ENCODE peak calls at places on chromosomes 6 and 20, in five cellular contexts. B is astrocyte of the spinal cord, Q is kidney, Z is H7, R is heart left ventricle. C is an unnamed sample.

GRCh38 chr6:159117541-159117940 is 51.7 kb upstream of the FNDC1 start:
- DNase-seq in R (no peak), Q (no peak), Z (no peak), B (no peak), C (no peak)

GRCh38 chr20:13995841-13996240 is 525 bp downstream of the MACROD2 start:
- DNase-seq in B (peak), R (peak), Q (peak), Z (peak), C (no peak)

GRCh38 chr6:72554761-72555221 is 67.1 kb upstream of the KCNQ5 start:
- DNase-seq in Q (no peak), B (peak), R (no peak), Z (no peak), C (no peak)

GRCh38 chr6:16163535-16164300 is 34.8 kb downstream of the MYLIP start:
- DNase-seq in B (no peak), Q (no peak), R (no peak), Z (no peak), C (no peak)

GRCh38 chr6:168180548-168181011 is 101.6 kb upstream of the FRMD1 start:
- DNase-seq in R (no peak), B (no peak), Z (peak), Q (no peak), C (no peak)

GRCh38 chr20:3932277-3933073 is 43.3 kb downstream of the PANK2 start:
- DNase-seq in B (peak), Z (no peak), R (no peak), Q (no peak), C (no peak)

GRCh38 chr6:89610149-89610642 is 28.4 kb downstream of the LYRM2 start:
- DNase-seq in Z (peak), B (peak), R (peak), Q (no peak), C (peak)

GRCh38 chr6:12313992-12314589 is 23.9 kb downstream of the EDN1 start:
- DNase-seq in Z (no peak), R (no peak), Q (peak), B (no peak), C (no peak)

GRCh38 chr6:25311251-25311910 is 32.2 kb downstream of the CARMIL1 start:
- DNase-seq in R (no peak), Q (no peak), B (peak), Z (no peak), C (no peak)

GRCh38 chr6:32845381-32845884 is 1.6 kb upstream of the PSMB8 start:
- DNase-seq in Z (peak), Q (no peak), R (peak), B (no peak), C (peak)

GRCh38 chr6:36852481-36853147 is 13.4 kb upstream of the CPNE5 start:
- DNase-seq in R (no peak), B (peak), Q (no peak), Z (no peak), C (peak)

GRCh38 chr20:3237958-3238615 is 903 bp downstream of the SLC4A11 start:
- DNase-seq in B (no peak), R (no peak), Q (peak), Z (peak), C (no peak)

GRCh38 chr20:18524646-18525045 is 16.9 kb downstream of the SEC23B start:
- DNase-seq in B (peak), R (no peak), Q (no peak), Z (no peak), C (no peak)

GRCh38 chr6:132813173-132813856 is 1.1 kb upstream of the RPS12 start:
- DNase-seq in B (peak), R (peak), Q (peak), Z (no peak), C (peak)

GRCh38 chr6:16136086-16136485 is 7.2 kb downstream of the MYLIP start:
- DNase-seq in B (no peak), Z (no peak), Q (no peak), R (no peak), C (no peak)

GRCh38 chr6:107115695-107116327 is 496 bp upstream of the BEND3 start:
- DNase-seq in R (peak), Q (peak), B (peak), Z (peak), C (peak)

GRCh38 chr6:47700051-47700450 is 1.7 kb downstream of the ADGRF4 start:
- DNase-seq in R (no peak), Q (no peak), Z (no peak), B (peak), C (no peak)

GRCh38 chr20:52242237-52243230 is 51.0 kb upstream of the ZFP64 start:
- DNase-seq in Q (no peak), B (peak), R (no peak), Z (peak), C (peak)

GRCh38 chr20:4573564-4574355 is 147.9 kb upstream of the PRND start:
- DNase-seq in R (no peak), Q (no peak), Z (no peak), B (peak), C (no peak)

GRCh38 chr20:39041067-39041466 is 78.9 kb downstream of the DHX35 start:
- DNase-seq in Z (no peak), R (no peak), Q (peak), B (no peak), C (no peak)

GRCh38 chr6:94065707-94066337 is 646.5 kb upstream of the EPHA7 start:
- DNase-seq in Z (no peak), R (no peak), B (no peak), Q (no peak), C (no peak)

GRCh38 chr6:121760640-121761213 is 325.3 kb downstream of the GJA1 start:
- DNase-seq in R (no peak), Z (no peak), Q (no peak), B (no peak), C (no peak)

GRCh38 chr6:32815115-32815514 is 1.7 kb downstream of the HLA-DOB start:
- DNase-seq in Z (no peak), B (peak), R (no peak), Q (no peak), C (no peak)

GRCh38 chr6:126947070-126947469 is 171.4 kb upstream of the RSPO3 start:
- DNase-seq in Z (no peak), B (no peak), Q (peak), R (no peak), C (no peak)

GRCh38 chr20:58797371-58798050 is 53.2 kb downstream of the GNAS-AS1 start:
- DNase-seq in B (no peak), R (no peak), Z (no peak), Q (no peak), C (no peak)

GRCh38 chr6:7673063-7673536 is 52.8 kb upstream of the BMP6 start:
- DNase-seq in B (peak), Z (peak), R (peak), Q (peak), C (peak)

GRCh38 chr20:28562510-28562898 is 2695.0 kb upstream of the DEFB115 start:
- DNase-seq in B (peak), Q (no peak), Z (no peak), R (no peak), C (no peak)

GRCh38 chr6:136969433-136969832 is 47.3 kb downstream of the SLC35D3 start:
- DNase-seq in Q (no peak), B (no peak), Z (no peak), R (no peak), C (no peak)

GRCh38 chr20:57416296-57417022 is 25.3 kb downstream of the RBM38 start:
- DNase-seq in B (no peak), Q (no peak), R (no peak), Z (no peak), C (no peak)

GRCh38 chr6:140774080-140774505 is 1358.6 kb upstream of the GJE1 start:
- DNase-seq in R (peak), B (peak), Q (no peak), Z (no peak), C (peak)

GRCh38 chr20:12575352-12576095 is 433.2 kb upstream of the SPTLC3 start:
- DNase-seq in Z (no peak), Q (peak), R (peak), B (no peak), C (no peak)

GRCh38 chr6:162621246-162621645 is 106.3 kb downstream of the PRKN start:
- DNase-seq in B (peak), R (no peak), Z (peak), Q (no peak), C (peak)

GRCh38 chr20:23641936-23642751 is 4.4 kb upstream of the CST3 start:
- DNase-seq in R (no peak), Q (no peak), Z (no peak), B (peak), C (peak)

GRCh38 chr6:89034586-89035251 is 45.8 kb upstream of the PNRC1 start:
- DNase-seq in Q (no peak), R (no peak), Z (no peak), B (peak), C (peak)

GRCh38 chr20:60255866-60256265 is 297.6 kb downstream of the CDH26 start:
- DNase-seq in B (peak), R (no peak), Q (no peak), Z (no peak), C (no peak)

GRCh38 chr6:1600764-1601615 is 8.7 kb upstream of the FOXC1 start:
- DNase-seq in R (no peak), Z (no peak), Q (no peak), B (no peak), C (no peak)
- H3K4me3 ChIP-seq in R (no peak), Z (no peak), Q (no peak), B (no peak), C (no peak)

DNA sequence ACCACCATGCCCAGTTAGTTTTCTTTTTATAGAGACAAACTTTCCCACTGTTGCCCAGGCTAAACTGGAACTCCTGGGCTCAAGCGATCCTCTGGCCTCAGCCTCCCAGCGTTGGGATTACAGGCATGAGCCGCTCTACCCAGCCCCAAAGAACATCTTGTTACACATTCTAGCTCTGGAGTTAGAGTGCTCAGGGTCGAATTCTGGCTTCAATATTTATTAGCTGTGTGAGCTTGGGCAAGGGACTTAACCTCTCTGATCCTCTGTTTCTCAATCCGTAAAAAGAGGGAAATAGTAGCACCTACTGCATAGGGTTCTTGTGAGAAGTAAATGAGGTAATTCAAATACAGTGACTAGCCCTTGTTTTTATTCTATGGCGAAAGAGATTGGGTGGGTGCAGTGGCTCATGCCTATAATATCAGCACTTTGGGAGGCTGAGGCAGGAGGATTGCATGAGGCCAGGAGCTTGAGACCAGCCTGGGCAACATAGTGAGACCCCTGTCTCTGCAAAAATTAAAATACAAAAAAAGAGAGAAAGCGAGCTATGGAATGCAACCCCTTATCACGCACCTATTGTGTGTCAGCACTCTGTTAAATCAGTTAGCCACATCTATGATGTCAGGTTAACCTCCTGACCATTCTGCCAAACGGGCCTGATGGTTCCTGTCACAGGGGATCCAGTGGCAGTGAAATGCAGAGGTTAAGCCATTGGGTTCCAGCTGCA is 19.7 kb downstream of the BCAS4 start:
- DNase-seq in R (no peak), Q (peak), Z (no peak), B (no peak), C (no peak)
- H3K4me3 ChIP-seq in R (no peak), Q (no peak), Z (no peak), B (no peak), C (no peak)

GRCh38 chr6:30323806-30324205 is 2.9 kb upstream of the TRIM39 start:
- DNase-seq in R (no peak), B (no peak), Z (no peak), Q (no peak), C (peak)
- H3K4me3 ChIP-seq in R (no peak), B (no peak), Z (no peak), Q (no peak), C (peak)

GRCh38 chr20:44068780-44069191 is 118.2 kb downstream of the JPH2 start:
- DNase-seq in Z (no peak), B (no peak), R (no peak), Q (peak), C (peak)
- H3K4me3 ChIP-seq in Z (no peak), B (no peak), R (no peak), Q (no peak), C (peak)

GRCh38 chr6:118188561-118188960 is 281.5 kb downstream of the SLC35F1 start:
- DNase-seq in Z (no peak), R (no peak), Q (no peak), B (no peak), C (no peak)

GRCh38 chr6:118187568-118188164 is 280.6 kb downstream of the SLC35F1 start:
- DNase-seq in B (no peak), Z (no peak), R (no peak), Q (peak), C (peak)

DNA sequence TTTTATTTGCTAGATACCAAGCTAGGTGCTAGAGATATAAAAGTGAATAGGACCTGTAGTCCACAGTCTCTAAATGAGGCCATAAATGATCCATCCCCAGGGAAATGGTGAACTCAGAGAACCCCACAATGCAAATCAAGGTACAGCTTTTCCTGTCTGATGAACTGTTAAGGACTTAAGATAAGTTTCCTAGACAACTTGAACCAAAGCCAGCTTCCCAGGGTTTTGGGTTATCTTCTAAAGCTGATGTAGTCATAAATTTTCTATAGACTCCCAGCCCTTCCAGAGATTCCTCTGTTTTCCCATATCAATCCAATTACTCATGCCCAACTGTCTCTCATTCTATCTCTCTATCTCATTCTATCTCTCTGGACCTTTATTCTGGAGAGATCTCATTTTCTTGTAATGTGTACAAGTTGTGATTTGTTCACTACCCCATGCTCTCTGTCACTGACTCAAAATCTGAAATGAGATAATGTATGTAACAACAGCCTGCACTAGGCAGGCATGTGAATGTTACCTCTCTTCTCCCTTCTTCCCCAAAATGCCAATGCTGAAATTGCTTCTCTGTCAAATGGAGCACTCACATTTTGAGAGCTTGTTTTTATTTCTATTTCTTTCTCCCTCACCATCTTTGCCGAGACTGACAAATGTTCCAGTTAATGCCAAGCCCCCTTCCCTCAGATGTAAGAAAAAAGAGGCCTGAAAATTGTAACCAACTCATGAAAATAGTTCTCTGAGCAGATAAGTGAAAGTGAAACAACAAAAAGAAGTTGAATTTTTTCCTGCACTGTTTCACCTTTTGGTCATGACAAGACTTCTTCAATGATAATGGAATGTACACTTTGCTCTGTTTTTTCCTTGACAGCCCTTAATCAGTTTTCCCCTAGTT is 279.9 kb downstream of the SLC35F1 start:
- DNase-seq in R (no peak), Q (no peak), B (no peak), Z (no peak), C (no peak)
- H3K4me3 ChIP-seq in R (no peak), Q (no peak), B (no peak), Z (no peak), C (no peak)

GRCh38 chr6:97774973-97775372 is 492.0 kb upstream of the MMS22L start:
- DNase-seq in R (no peak), B (no peak), Q (no peak), Z (no peak), C (no peak)
- H3K4me3 ChIP-seq in R (no peak), B (no peak), Q (no peak), Z (no peak), C (no peak)

C was measured in NB4.